ENCODE peak calls at places on chromosomes 12 and 14, in four cellular contexts. B is GM12878, D is IMR-90, J is K562. K is an unnamed sample.

GRCh38 chr14:105043656-105044055 is 21.6 kb downstream of the GPR132 start:
- DNase-seq in B (no peak), D (no peak), J (no peak), K (no peak)

GRCh38 chr14:52079239-52079956 is 10.5 kb upstream of the NID2 start:
- DNase-seq in J (no peak), B (no peak), D (peak; percentile 71), K (peak; percentile 20)

GRCh38 chr14:74135386-74135785 is 50.6 kb downstream of the LIN52 start:
- DNase-seq in D (peak; percentile 60), B (no peak), J (no peak), K (no peak)

GRCh38 chr12:85979641-85980040 is 105.5 kb downstream of the NTS start:
- DNase-seq in B (no peak), J (no peak), D (no peak), K (no peak)

GRCh38 chr12:80539029-80539428 is 95.0 kb downstream of the PTPRQ start:
- DNase-seq in D (no peak), B (no peak), J (no peak), K (no peak)

GRCh38 chr12:15754233-15754632 is 35.0 kb downstream of the EPS8 start:
- DNase-seq in D (peak; percentile 65), J (no peak), B (no peak), K (peak; percentile 75)

GRCh38 chr12:75591628-75592027 is 80.2 kb upstream of the KRR1 start:
- DNase-seq in J (no peak), B (no peak), D (peak; percentile 34), K (no peak)

GRCh38 chr12:116323696-116324386 is 46.3 kb upstream of the MED13L start:
- DNase-seq in B (no peak), J (no peak), D (no peak), K (no peak)

GRCh38 chr12:104057771-104058197 is 6.5 kb upstream of the HCFC2 start:
- DNase-seq in D (peak; percentile 37), J (peak; percentile 24), B (no peak), K (peak; percentile 53)

GRCh38 chr12:85985996-85986395 is 111.9 kb downstream of the NTS start:
- DNase-seq in D (no peak), B (no peak), J (no peak), K (no peak)

GRCh38 chr12:6965026-6965661 is 5.3 kb downstream of the PHB2 start:
- DNase-seq in D (peak; percentile 82), J (peak; percentile 52), B (no peak), K (peak; percentile 80)

GRCh38 chr12:71134405-71134804 is 23.4 kb downstream of the TSPAN8 start:
- DNase-seq in B (no peak), J (no peak), D (no peak), K (peak; percentile 15)

GRCh38 chr12:10974965-10975364 is 11.7 kb downstream of the TAS2R50 start:
- DNase-seq in J (no peak), B (no peak), D (no peak), K (no peak)

GRCh38 chr14:100530270-100531072 is 56.7 kb downstream of the BEGAIN start:
- DNase-seq in B (no peak), D (no peak), J (no peak), K (no peak)

GRCh38 chr14:95119336-95119735 is 38.0 kb downstream of the DICER1 start:
- DNase-seq in D (no peak), B (no peak), J (no peak), K (no peak)

GRCh38 chr12:104493504-104493903 is 36.8 kb downstream of the CHST11 start:
- DNase-seq in B (no peak), J (no peak), D (no peak), K (no peak)

GRCh38 chr12:1527789-1528188 is 66.6 kb downstream of the FBXL14 start:
- DNase-seq in B (no peak), D (peak; percentile 92), J (no peak), K (no peak)

GRCh38 chr12:45234134-45234865 is 18.4 kb downstream of the ANO6 start:
- DNase-seq in J (peak; percentile 42), D (peak; percentile 98), B (no peak), K (peak; percentile 98)

GRCh38 chr12:100867639-100868393 is 73.2 kb downstream of the ANO4 start:
- DNase-seq in D (no peak), B (no peak), J (no peak), K (no peak)

GRCh38 chr12:6703631-6704030 is 3.0 kb upstream of the PIANP start:
- DNase-seq in B (no peak), D (peak; percentile 41), J (peak; percentile 21), K (no peak)

GRCh38 chr14:89625988-89626806 is 209.2 kb upstream of the FOXN3 start:
- DNase-seq in J (no peak), D (no peak), B (no peak), K (no peak)

GRCh38 chr14:21039585-21040369 is 2.4 kb upstream of the RNASE7 start:
- DNase-seq in B (no peak), D (peak; percentile 67), J (no peak), K (peak; percentile 46)
- TF ChIP-seq FOS in B (no peak), D (no peak), J (no peak), K (no peak)

GRCh38 chr14:69972755-69973154 is 93.5 kb downstream of the SMOC1 start:
- DNase-seq in D (no peak), J (no peak), B (no peak), K (no peak)
- TF ChIP-seq FOS in D (no peak), J (no peak), B (no peak), K (no peak)

DNA sequence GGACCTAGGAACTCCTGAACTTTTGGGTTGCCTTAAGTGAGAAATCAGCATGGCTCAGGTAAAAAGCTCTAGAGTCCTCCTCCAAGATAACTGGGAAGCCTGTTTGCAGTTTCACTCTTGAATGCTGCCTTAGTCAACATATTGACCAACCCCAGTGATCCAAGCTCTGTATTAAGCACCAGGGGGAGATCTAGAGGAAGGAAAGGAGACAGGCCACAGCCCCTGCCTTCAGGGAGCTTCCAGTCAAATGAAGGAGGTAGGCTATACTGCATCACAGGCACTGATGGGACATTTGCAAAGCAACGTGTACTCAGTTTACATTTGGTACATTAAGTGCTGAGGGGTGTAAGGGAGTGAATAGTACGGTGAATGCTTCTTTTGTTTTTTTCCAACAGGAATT is 1.2 kb upstream of the CSAD start:
- DNase-seq in B (no peak), D (no peak), J (peak; percentile 21), K (no peak)
- TF ChIP-seq FOS in B (no peak), D (no peak), J (no peak), K (no peak)

GRCh38 chr12:97835541-97835940 is 372.9 kb downstream of the RMST start:
- DNase-seq in J (no peak), B (no peak), D (no peak), K (no peak)

GRCh38 chr12:97837401-97837800 is 374.8 kb downstream of the RMST start:
- DNase-seq in D (no peak), J (no peak), B (no peak), K (no peak)
- TF ChIP-seq FOS in D (no peak), J (no peak), B (no peak), K (no peak)

GRCh38 chr12:47808574-47809380 is 10.9 kb downstream of the HDAC7 start:
- DNase-seq in D (peak; percentile 44), B (no peak), J (peak; percentile 60), K (peak; percentile 60)
- TF ChIP-seq FOS in D (no peak), B (no peak), J (no peak), K (no peak)

DNA sequence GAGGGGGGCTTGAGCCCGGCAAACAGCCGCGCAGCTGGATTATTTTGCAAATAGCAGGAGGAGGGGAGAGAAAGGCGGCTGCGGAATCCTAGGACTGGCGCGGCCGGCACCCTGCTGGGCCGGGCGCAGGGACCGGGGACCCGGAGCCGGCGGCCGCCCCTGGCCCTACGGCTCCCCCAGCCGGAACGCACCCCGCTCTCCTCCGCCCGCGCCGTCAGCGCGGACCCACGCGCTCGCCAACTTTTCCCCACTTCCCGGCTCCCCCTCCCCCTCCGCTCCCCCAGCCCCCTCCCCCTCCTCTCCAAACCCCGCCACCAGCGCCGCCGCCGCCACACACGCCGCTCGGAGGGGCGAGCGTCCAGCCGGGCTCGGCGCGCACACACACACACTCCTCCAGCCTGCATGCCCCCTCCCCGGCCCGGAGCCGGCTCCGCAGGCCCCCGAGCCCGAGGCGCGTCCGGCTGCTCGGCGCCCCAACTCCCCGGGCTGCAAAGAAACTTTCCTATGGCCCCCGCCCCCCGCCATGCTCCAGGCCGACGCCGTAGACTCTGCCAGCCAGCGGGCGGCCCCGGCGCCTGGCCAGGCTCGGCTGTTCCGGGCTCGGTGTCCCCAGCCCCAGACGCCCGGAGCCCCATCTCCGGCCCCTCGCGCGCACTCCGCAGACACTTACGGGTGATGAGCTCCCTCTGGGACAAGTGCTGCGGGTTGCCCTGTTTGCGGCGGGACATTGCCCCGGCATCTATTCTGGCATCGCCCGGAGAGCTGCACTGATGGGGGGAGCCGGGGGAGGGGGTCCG is 1.3 kb downstream of the BCL11B start:
- DNase-seq in D (no peak), J (no peak), B (no peak), K (no peak)
- TF ChIP-seq FOS in D (no peak), J (no peak), B (no peak), K (no peak)

DNA sequence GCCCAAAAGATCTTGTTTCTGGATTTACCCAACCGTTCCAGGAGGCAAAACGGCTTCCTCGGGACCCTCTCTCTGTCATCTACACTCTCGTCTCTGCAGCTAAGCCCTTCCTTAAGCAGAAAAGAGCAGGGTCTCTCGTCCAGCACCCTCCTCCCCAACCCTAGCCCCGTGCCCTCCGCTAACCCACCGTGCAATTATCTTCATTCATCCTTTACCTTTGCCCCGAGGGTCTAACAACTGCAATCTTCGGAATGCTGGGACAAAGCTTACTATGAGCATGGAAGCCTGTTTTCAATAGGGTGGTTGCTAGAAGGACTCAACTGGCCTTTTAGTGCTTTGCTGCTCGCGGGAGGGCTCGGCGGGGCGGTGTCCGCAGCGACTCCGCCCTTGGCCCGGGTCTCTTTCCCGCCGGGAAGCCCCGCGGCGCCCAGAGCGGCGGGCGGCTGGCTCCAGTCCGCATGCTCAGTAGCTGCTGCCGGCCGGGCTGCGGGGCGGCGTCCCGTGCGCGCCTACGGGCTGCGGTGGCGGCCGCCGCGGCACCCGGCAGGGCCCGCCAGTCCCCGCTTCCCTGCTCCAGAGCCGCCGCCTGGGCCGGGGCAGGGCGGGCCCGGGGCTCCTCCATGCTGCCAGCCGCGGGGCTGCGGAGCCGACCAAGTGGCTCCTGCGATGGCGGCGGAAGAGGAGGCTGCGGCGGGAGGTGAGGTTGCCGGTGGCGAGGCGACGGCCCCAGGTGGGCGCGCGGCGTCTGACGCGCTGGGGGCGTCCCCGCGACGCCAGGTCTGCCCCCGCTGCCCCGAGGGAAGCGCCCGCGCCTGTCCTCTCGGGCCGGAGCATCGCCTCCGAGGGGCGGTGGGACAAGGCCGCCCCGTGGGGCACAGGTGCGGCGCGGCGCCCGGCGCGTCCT is at the start of gene BMAL2:
- DNase-seq in B (no peak), D (peak; percentile 43), J (peak; percentile 52), K (peak; percentile 58)
- TF ChIP-seq FOS in B (no peak), D (no peak), J (no peak), K (no peak)

DNA sequence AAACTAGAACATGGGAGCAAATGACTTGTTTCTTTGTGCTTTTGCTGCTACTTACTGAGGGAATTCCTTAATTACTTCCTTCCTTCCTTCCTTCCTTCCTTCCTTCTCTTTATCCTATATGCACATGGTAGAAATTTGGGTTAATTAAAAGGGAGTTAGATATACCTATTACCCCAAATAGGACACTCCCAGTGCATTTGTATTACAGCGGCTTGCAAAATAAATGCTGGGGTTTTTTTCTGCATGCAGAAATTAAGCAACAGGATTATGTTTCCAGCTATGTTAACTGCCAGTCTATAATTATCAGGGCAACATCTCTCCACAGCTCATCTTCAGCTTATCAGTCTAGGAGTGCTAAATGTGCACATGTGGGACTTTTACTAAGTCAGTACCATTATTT is 132.8 kb upstream of the SLC35F4 start:
- DNase-seq in J (no peak), D (no peak), B (no peak), K (no peak)
- TF ChIP-seq FOS in J (no peak), D (no peak), B (no peak), K (no peak)